ENCODE peak calls at places on chromosomes 5 and 9, in six cellular contexts. One of them, this sample, is unnamed.

GRCh38 chr5:109857405-109858031 is 167.8 kb downstream of the MAN2A1 start:
- DNase-seq in prostate gland: no peak
- DNase-seq in CD8-positive, alpha-beta T cell: no peak
- DNase-seq in fibroblast of lung: no peak
- DNase-seq in heart left ventricle: no peak
- DNase-seq in uterus: no peak
- DNase-seq in this sample: no peak

GRCh38 chr9:116154976-116155699 is 1.5 kb downstream of the PAPPA start:
- DNase-seq in prostate gland: no peak
- DNase-seq in CD8-positive, alpha-beta T cell: no peak
- DNase-seq in fibroblast of lung: peak
- DNase-seq in heart left ventricle: no peak
- DNase-seq in uterus: peak
- DNase-seq in this sample: no peak

GRCh38 chr9:76571288-76572204 is 112.6 kb downstream of the GCNT1 start:
- DNase-seq in prostate gland: no peak
- DNase-seq in CD8-positive, alpha-beta T cell: no peak
- DNase-seq in fibroblast of lung: peak
- DNase-seq in heart left ventricle: peak
- DNase-seq in uterus: no peak
- DNase-seq in this sample: no peak

GRCh38 chr5:109936996-109937395 is 247.3 kb downstream of the MAN2A1 start:
- DNase-seq in prostate gland: no peak
- DNase-seq in CD8-positive, alpha-beta T cell: no peak
- DNase-seq in fibroblast of lung: no peak
- DNase-seq in heart left ventricle: no peak
- DNase-seq in uterus: no peak
- DNase-seq in this sample: no peak

GRCh38 chr9:105475302-105475701 is 27.5 kb downstream of the FSD1L start:
- DNase-seq in prostate gland: no peak
- DNase-seq in CD8-positive, alpha-beta T cell: no peak
- DNase-seq in fibroblast of lung: peak
- DNase-seq in heart left ventricle: no peak
- DNase-seq in uterus: no peak
- DNase-seq in this sample: no peak

GRCh38 chr9:71783120-71783523 is 14.8 kb upstream of the CEMIP2 start:
- DNase-seq in prostate gland: no peak
- DNase-seq in CD8-positive, alpha-beta T cell: peak
- DNase-seq in fibroblast of lung: no peak
- DNase-seq in heart left ventricle: peak
- DNase-seq in uterus: peak
- DNase-seq in this sample: no peak

GRCh38 chr5:37054391-37054790 is 177.8 kb downstream of the NIPBL start:
- DNase-seq in prostate gland: no peak
- DNase-seq in CD8-positive, alpha-beta T cell: no peak
- DNase-seq in fibroblast of lung: no peak
- DNase-seq in heart left ventricle: no peak
- DNase-seq in uterus: no peak
- DNase-seq in this sample: no peak

GRCh38 chr5:115461093-115461492 is 83.5 kb downstream of the FEM1C start:
- DNase-seq in prostate gland: no peak
- DNase-seq in CD8-positive, alpha-beta T cell: no peak
- DNase-seq in fibroblast of lung: peak
- DNase-seq in heart left ventricle: no peak
- DNase-seq in uterus: no peak
- DNase-seq in this sample: no peak

GRCh38 chr5:95903838-95904237 is 57.8 kb downstream of the ELL2 start:
- DNase-seq in prostate gland: no peak
- DNase-seq in CD8-positive, alpha-beta T cell: no peak
- DNase-seq in fibroblast of lung: no peak
- DNase-seq in heart left ventricle: no peak
- DNase-seq in uterus: no peak
- DNase-seq in this sample: no peak

GRCh38 chr5:99105216-99105615 is 176.4 kb upstream of the CHD1 start:
- DNase-seq in prostate gland: no peak
- DNase-seq in CD8-positive, alpha-beta T cell: no peak
- DNase-seq in fibroblast of lung: peak
- DNase-seq in heart left ventricle: no peak
- DNase-seq in uterus: no peak
- DNase-seq in this sample: no peak

GRCh38 chr9:2234371-2234893 is 219.3 kb downstream of the SMARCA2 start:
- DNase-seq in prostate gland: no peak
- DNase-seq in CD8-positive, alpha-beta T cell: no peak
- DNase-seq in fibroblast of lung: peak
- DNase-seq in heart left ventricle: no peak
- DNase-seq in uterus: peak
- DNase-seq in this sample: no peak

GRCh38 chr9:79242489-79242888 is 329.3 kb upstream of the TLE4 start:
- DNase-seq in prostate gland: no peak
- DNase-seq in CD8-positive, alpha-beta T cell: no peak
- DNase-seq in fibroblast of lung: no peak
- DNase-seq in heart left ventricle: no peak
- DNase-seq in uterus: no peak
- DNase-seq in this sample: no peak

DNA sequence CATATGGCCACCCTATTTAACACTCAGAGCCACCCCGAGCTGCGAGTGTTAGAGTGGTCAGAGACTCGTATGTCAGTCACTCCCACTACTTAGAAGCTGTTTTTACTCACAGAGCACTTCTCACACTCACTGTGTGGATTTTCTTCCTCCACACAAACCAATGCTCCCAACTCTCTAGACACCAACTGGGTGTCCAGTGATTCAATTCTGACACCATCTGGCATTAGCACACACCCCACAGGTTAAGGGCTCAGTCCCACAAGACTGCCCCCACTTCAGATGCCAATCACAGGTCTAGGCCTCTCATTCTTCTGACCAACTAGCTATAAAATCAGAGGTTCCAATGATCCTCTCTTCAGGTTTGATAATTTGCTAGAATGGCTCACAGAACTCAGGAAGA is 174.8 kb downstream of the FANCC start:
- DNase-seq in prostate gland: no peak
- DNase-seq in CD8-positive, alpha-beta T cell: no peak
- DNase-seq in fibroblast of lung: no peak
- DNase-seq in heart left ventricle: no peak
- DNase-seq in uterus: no peak
- DNase-seq in this sample: no peak
- H3K27ac ChIP-seq in prostate gland: peak
- H3K27ac ChIP-seq in CD8-positive, alpha-beta T cell: no peak
- H3K27ac ChIP-seq in fibroblast of lung: no peak
- H3K27ac ChIP-seq in heart left ventricle: no peak
- H3K27ac ChIP-seq in uterus: no peak
- H3K27ac ChIP-seq in this sample: no peak

DNA sequence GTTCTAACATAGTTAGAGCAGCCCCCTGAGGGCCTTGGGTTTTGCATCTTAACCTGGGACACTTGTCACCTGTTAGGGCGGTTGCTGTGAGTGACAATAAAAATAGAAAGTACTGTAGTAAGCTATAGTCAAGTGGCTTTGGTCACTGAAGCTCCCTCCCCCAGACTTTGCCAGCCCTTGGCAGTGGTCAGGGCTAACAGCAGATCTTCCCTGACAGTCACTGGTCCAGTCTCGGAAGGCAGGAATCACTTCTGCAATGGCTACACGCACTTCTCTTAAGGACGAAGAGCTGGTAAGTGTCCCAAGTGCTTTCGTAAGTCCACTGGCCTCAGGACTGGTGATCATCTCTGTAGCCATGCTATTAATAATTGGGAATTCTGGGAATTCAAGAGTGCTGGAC is 115.0 kb upstream of the RUSC2 start:
- DNase-seq in prostate gland: no peak
- DNase-seq in CD8-positive, alpha-beta T cell: no peak
- DNase-seq in fibroblast of lung: no peak
- DNase-seq in heart left ventricle: no peak
- DNase-seq in uterus: no peak
- DNase-seq in this sample: no peak
- TF ChIP-seq CTCF in prostate gland: no peak
- TF ChIP-seq CTCF in CD8-positive, alpha-beta T cell: no peak
- TF ChIP-seq CTCF in fibroblast of lung: no peak
- TF ChIP-seq CTCF in heart left ventricle: no peak
- TF ChIP-seq CTCF in uterus: no peak
- TF ChIP-seq CTCF in this sample: no peak

GRCh38 chr9:133888779-133889491 is 103.2 kb downstream of the VAV2 start:
- DNase-seq in prostate gland: no peak
- DNase-seq in CD8-positive, alpha-beta T cell: no peak
- DNase-seq in fibroblast of lung: no peak
- DNase-seq in heart left ventricle: no peak
- DNase-seq in uterus: no peak
- DNase-seq in this sample: no peak
- H3K27ac ChIP-seq in prostate gland: no peak
- H3K27ac ChIP-seq in CD8-positive, alpha-beta T cell: no peak
- H3K27ac ChIP-seq in fibroblast of lung: no peak
- H3K27ac ChIP-seq in heart left ventricle: no peak
- H3K27ac ChIP-seq in uterus: no peak
- H3K27ac ChIP-seq in this sample: no peak

GRCh38 chr9:87533291-87533690 is 35.6 kb downstream of the DAPK1 start:
- DNase-seq in prostate gland: no peak
- DNase-seq in CD8-positive, alpha-beta T cell: no peak
- DNase-seq in fibroblast of lung: no peak
- DNase-seq in heart left ventricle: no peak
- DNase-seq in uterus: no peak
- DNase-seq in this sample: no peak
- TF ChIP-seq CTCF in prostate gland: no peak
- TF ChIP-seq CTCF in CD8-positive, alpha-beta T cell: no peak
- TF ChIP-seq CTCF in fibroblast of lung: no peak
- TF ChIP-seq CTCF in heart left ventricle: no peak
- TF ChIP-seq CTCF in uterus: no peak
- TF ChIP-seq CTCF in this sample: no peak

DNA sequence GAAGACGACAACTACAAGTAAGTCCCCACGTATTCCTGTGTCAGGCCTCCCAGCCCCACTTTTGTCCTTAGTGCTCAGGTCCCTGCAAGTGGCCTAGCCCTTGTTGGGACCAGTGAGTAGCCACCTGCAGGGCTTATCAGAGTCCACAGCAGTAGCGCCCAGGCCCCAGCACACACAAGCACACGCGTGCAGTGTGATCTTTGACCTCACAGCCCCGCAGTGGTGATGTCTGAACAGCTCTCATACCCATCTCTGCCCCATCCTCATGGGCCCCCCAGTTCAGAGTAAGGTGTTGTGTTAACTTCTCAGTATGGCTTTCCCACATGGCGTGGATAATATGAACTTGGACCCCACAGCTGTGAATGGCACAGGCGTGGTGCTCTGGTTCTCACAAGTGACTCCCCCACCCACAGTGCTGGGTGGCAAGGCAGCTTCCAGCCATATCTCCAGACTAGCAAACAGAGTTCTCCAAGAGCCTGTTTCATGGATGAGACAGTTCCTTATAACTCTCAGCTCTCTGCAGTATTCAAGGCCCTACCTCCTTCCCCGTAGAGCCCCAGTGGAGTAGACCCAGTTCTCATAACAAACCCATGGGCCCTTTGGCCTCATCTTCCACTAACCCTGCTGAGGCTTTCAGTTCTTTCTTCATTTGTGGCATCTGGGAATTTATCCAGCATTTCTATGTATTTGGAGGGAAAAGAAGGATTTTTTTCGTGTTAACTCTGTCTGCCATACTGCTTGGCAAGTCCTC is 46.5 kb upstream of the ANGPTL2 start:
- DNase-seq in prostate gland: no peak
- DNase-seq in CD8-positive, alpha-beta T cell: no peak
- DNase-seq in fibroblast of lung: no peak
- DNase-seq in heart left ventricle: no peak
- DNase-seq in uterus: no peak
- DNase-seq in this sample: no peak
- H3K27ac ChIP-seq in prostate gland: peak
- H3K27ac ChIP-seq in CD8-positive, alpha-beta T cell: no peak
- H3K27ac ChIP-seq in fibroblast of lung: no peak
- H3K27ac ChIP-seq in heart left ventricle: no peak
- H3K27ac ChIP-seq in uterus: no peak
- H3K27ac ChIP-seq in this sample: no peak